ENCODE peak calls at places on chromosomes 7 and 10, in six cellular contexts. One of them, this sample, is unnamed.

GRCh38 chr10:71531485-71532446 is 135.0 kb downstream of the CDH23 start:
- DNase-seq in activated effector memory CD4-positive, alpha-beta T cell treated with anti-CD3 and anti-CD28 coated beads, Interleukin-2, amount 50 U/mL, for 16 hours: no peak
- DNase-seq in pons: peak
- DNase-seq in activated naive CD8-positive, alpha-beta T cell treated with anti-CD3 and anti-CD28 coated beads for 36 hours: peak
- DNase-seq in GM19239: peak
- DNase-seq in HTR-8/SVneo: no peak
- DNase-seq in this sample: peak

GRCh38 chr10:23702977-23703414 is 264.1 kb downstream of the OTUD1 start:
- DNase-seq in activated effector memory CD4-positive, alpha-beta T cell treated with anti-CD3 and anti-CD28 coated beads, Interleukin-2, amount 50 U/mL, for 16 hours: peak
- DNase-seq in pons: peak
- DNase-seq in activated naive CD8-positive, alpha-beta T cell treated with anti-CD3 and anti-CD28 coated beads for 36 hours: peak
- DNase-seq in GM19239: peak
- DNase-seq in HTR-8/SVneo: peak
- DNase-seq in this sample: no peak

GRCh38 chr10:118340486-118340885 is 1.6 kb downstream of the FAM204A start:
- DNase-seq in activated effector memory CD4-positive, alpha-beta T cell treated with anti-CD3 and anti-CD28 coated beads, Interleukin-2, amount 50 U/mL, for 16 hours: no peak
- DNase-seq in pons: peak
- DNase-seq in activated naive CD8-positive, alpha-beta T cell treated with anti-CD3 and anti-CD28 coated beads for 36 hours: no peak
- DNase-seq in GM19239: no peak
- DNase-seq in HTR-8/SVneo: no peak
- DNase-seq in this sample: no peak

GRCh38 chr7:151309306-151309705 is 32.3 kb upstream of the NUB1 start:
- DNase-seq in activated effector memory CD4-positive, alpha-beta T cell treated with anti-CD3 and anti-CD28 coated beads, Interleukin-2, amount 50 U/mL, for 16 hours: no peak
- DNase-seq in pons: no peak
- DNase-seq in activated naive CD8-positive, alpha-beta T cell treated with anti-CD3 and anti-CD28 coated beads for 36 hours: no peak
- DNase-seq in GM19239: no peak
- DNase-seq in HTR-8/SVneo: peak
- DNase-seq in this sample: no peak

GRCh38 chr10:25094590-25094989 is 78.2 kb downstream of the THNSL1 start:
- DNase-seq in activated effector memory CD4-positive, alpha-beta T cell treated with anti-CD3 and anti-CD28 coated beads, Interleukin-2, amount 50 U/mL, for 16 hours: no peak
- DNase-seq in pons: no peak
- DNase-seq in activated naive CD8-positive, alpha-beta T cell treated with anti-CD3 and anti-CD28 coated beads for 36 hours: no peak
- DNase-seq in GM19239: no peak
- DNase-seq in HTR-8/SVneo: no peak
- DNase-seq in this sample: no peak

GRCh38 chr10:108132303-108132702 is 967.8 kb upstream of the SORCS1 start:
- DNase-seq in activated effector memory CD4-positive, alpha-beta T cell treated with anti-CD3 and anti-CD28 coated beads, Interleukin-2, amount 50 U/mL, for 16 hours: no peak
- DNase-seq in pons: no peak
- DNase-seq in activated naive CD8-positive, alpha-beta T cell treated with anti-CD3 and anti-CD28 coated beads for 36 hours: no peak
- DNase-seq in GM19239: no peak
- DNase-seq in HTR-8/SVneo: no peak
- DNase-seq in this sample: no peak

GRCh38 chr10:122323188-122323587 is 51.3 kb upstream of the PLEKHA1 start:
- DNase-seq in activated effector memory CD4-positive, alpha-beta T cell treated with anti-CD3 and anti-CD28 coated beads, Interleukin-2, amount 50 U/mL, for 16 hours: no peak
- DNase-seq in pons: no peak
- DNase-seq in activated naive CD8-positive, alpha-beta T cell treated with anti-CD3 and anti-CD28 coated beads for 36 hours: no peak
- DNase-seq in GM19239: no peak
- DNase-seq in HTR-8/SVneo: no peak
- DNase-seq in this sample: no peak

GRCh38 chr10:58175990-58176910 is 91.4 kb downstream of the IPMK start:
- DNase-seq in activated effector memory CD4-positive, alpha-beta T cell treated with anti-CD3 and anti-CD28 coated beads, Interleukin-2, amount 50 U/mL, for 16 hours: no peak
- DNase-seq in pons: no peak
- DNase-seq in activated naive CD8-positive, alpha-beta T cell treated with anti-CD3 and anti-CD28 coated beads for 36 hours: no peak
- DNase-seq in GM19239: no peak
- DNase-seq in HTR-8/SVneo: no peak
- DNase-seq in this sample: no peak

GRCh38 chr7:155793720-155794119 is 18.5 kb downstream of the SHH start:
- DNase-seq in activated effector memory CD4-positive, alpha-beta T cell treated with anti-CD3 and anti-CD28 coated beads, Interleukin-2, amount 50 U/mL, for 16 hours: no peak
- DNase-seq in pons: no peak
- DNase-seq in activated naive CD8-positive, alpha-beta T cell treated with anti-CD3 and anti-CD28 coated beads for 36 hours: no peak
- DNase-seq in GM19239: no peak
- DNase-seq in HTR-8/SVneo: no peak
- DNase-seq in this sample: no peak

GRCh38 chr7:90897961-90898469 is 301.9 kb downstream of the CDK14 start:
- DNase-seq in activated effector memory CD4-positive, alpha-beta T cell treated with anti-CD3 and anti-CD28 coated beads, Interleukin-2, amount 50 U/mL, for 16 hours: no peak
- DNase-seq in pons: no peak
- DNase-seq in activated naive CD8-positive, alpha-beta T cell treated with anti-CD3 and anti-CD28 coated beads for 36 hours: no peak
- DNase-seq in GM19239: no peak
- DNase-seq in HTR-8/SVneo: no peak
- DNase-seq in this sample: no peak

GRCh38 chr7:99525713-99526440 is 21.4 kb downstream of the ZKSCAN5 start:
- DNase-seq in activated effector memory CD4-positive, alpha-beta T cell treated with anti-CD3 and anti-CD28 coated beads, Interleukin-2, amount 50 U/mL, for 16 hours: no peak
- DNase-seq in pons: no peak
- DNase-seq in activated naive CD8-positive, alpha-beta T cell treated with anti-CD3 and anti-CD28 coated beads for 36 hours: no peak
- DNase-seq in GM19239: no peak
- DNase-seq in HTR-8/SVneo: no peak
- DNase-seq in this sample: no peak

GRCh38 chr7:23254051-23254681 is 7.6 kb downstream of the GPNMB start:
- DNase-seq in activated effector memory CD4-positive, alpha-beta T cell treated with anti-CD3 and anti-CD28 coated beads, Interleukin-2, amount 50 U/mL, for 16 hours: no peak
- DNase-seq in pons: no peak
- DNase-seq in activated naive CD8-positive, alpha-beta T cell treated with anti-CD3 and anti-CD28 coated beads for 36 hours: no peak
- DNase-seq in GM19239: no peak
- DNase-seq in HTR-8/SVneo: no peak
- DNase-seq in this sample: no peak

GRCh38 chr7:42494722-42495121 is 257.7 kb upstream of the GLI3 start:
- DNase-seq in activated effector memory CD4-positive, alpha-beta T cell treated with anti-CD3 and anti-CD28 coated beads, Interleukin-2, amount 50 U/mL, for 16 hours: no peak
- DNase-seq in pons: no peak
- DNase-seq in activated naive CD8-positive, alpha-beta T cell treated with anti-CD3 and anti-CD28 coated beads for 36 hours: no peak
- DNase-seq in GM19239: no peak
- DNase-seq in HTR-8/SVneo: no peak
- DNase-seq in this sample: no peak